ENCODE peak calls at places on chromosomes 13 and 19, in nine cellular contexts. One of them, this sample, is unnamed.

GRCh38 chr19:41586064-41586463 is 10.1 kb downstream of the CEACAM21 start:
- DNase-seq in NCI-H1105: no peak
- DNase-seq in germinal center: no peak
- DNase-seq in cardiac fibroblast: no peak
- DNase-seq in cerebellar nuclear complex: no peak
- DNase-seq in brain microvascular endothelial cell: no peak
- DNase-seq in T follicular helper cell: no peak
- DNase-seq in astrocyte of the cerebellum: no peak
- DNase-seq in Daoy: no peak
- DNase-seq in this sample: no peak

GRCh38 chr19:17385878-17386611 is 8.0 kb downstream of the CCDC194 start:
- DNase-seq in NCI-H1105: no peak
- DNase-seq in Daoy: peak; percentile 69
- DNase-seq in astrocyte of the cerebellum: no peak
- DNase-seq in T follicular helper cell: peak; percentile 43
- DNase-seq in brain microvascular endothelial cell: peak; percentile 35
- DNase-seq in germinal center: peak; percentile 82
- DNase-seq in cerebellar nuclear complex: no peak
- DNase-seq in cardiac fibroblast: peak; percentile 78
- DNase-seq in this sample: peak; percentile 3

GRCh38 chr19:3210347-3211017 is 14.0 kb upstream of the CELF5 start:
- DNase-seq in cerebellar nuclear complex: no peak
- DNase-seq in Daoy: peak; percentile 76
- DNase-seq in astrocyte of the cerebellum: no peak
- DNase-seq in NCI-H1105: no peak
- DNase-seq in brain microvascular endothelial cell: peak; percentile 22
- DNase-seq in T follicular helper cell: peak; percentile 54
- DNase-seq in germinal center: peak; percentile 74
- DNase-seq in cardiac fibroblast: peak; percentile 39
- DNase-seq in this sample: no peak

GRCh38 chr13:51221674-51222509 is at the start of gene FAM124A:
- DNase-seq in brain microvascular endothelial cell: no peak
- DNase-seq in cerebellar nuclear complex: no peak
- DNase-seq in cardiac fibroblast: peak; percentile 48
- DNase-seq in germinal center: peak; percentile 58
- DNase-seq in astrocyte of the cerebellum: no peak
- DNase-seq in Daoy: peak; percentile 53
- DNase-seq in NCI-H1105: no peak
- DNase-seq in T follicular helper cell: no peak
- DNase-seq in this sample: peak; percentile 38

GRCh38 chr19:51460164-51460992 is 2.1 kb upstream of the SIGLEC8 start:
- DNase-seq in NCI-H1105: no peak
- DNase-seq in astrocyte of the cerebellum: no peak
- DNase-seq in T follicular helper cell: no peak
- DNase-seq in brain microvascular endothelial cell: no peak
- DNase-seq in cerebellar nuclear complex: no peak
- DNase-seq in cardiac fibroblast: peak; percentile 16
- DNase-seq in Daoy: peak; percentile 44
- DNase-seq in germinal center: no peak
- DNase-seq in this sample: no peak

GRCh38 chr13:21060063-21060826 is 1.1 kb downstream of the LATS2 start:
- DNase-seq in T follicular helper cell: no peak
- DNase-seq in cardiac fibroblast: peak; percentile 60
- DNase-seq in cerebellar nuclear complex: no peak
- DNase-seq in Daoy: peak; percentile 26
- DNase-seq in NCI-H1105: no peak
- DNase-seq in astrocyte of the cerebellum: no peak
- DNase-seq in brain microvascular endothelial cell: no peak
- DNase-seq in germinal center: no peak
- DNase-seq in this sample: no peak

GRCh38 chr19:1177322-1178114 is 3.5 kb upstream of the SBNO2 start:
- DNase-seq in cerebellar nuclear complex: no peak
- DNase-seq in astrocyte of the cerebellum: peak; percentile 88
- DNase-seq in brain microvascular endothelial cell: peak; percentile 91
- DNase-seq in NCI-H1105: no peak
- DNase-seq in germinal center: no peak
- DNase-seq in cardiac fibroblast: peak; percentile 94
- DNase-seq in Daoy: peak; percentile 98
- DNase-seq in T follicular helper cell: no peak
- DNase-seq in this sample: no peak

GRCh38 chr19:2461751-2462634 is 5.2 kb upstream of the LMNB2 start:
- DNase-seq in cardiac fibroblast: peak; percentile 73
- DNase-seq in brain microvascular endothelial cell: no peak
- DNase-seq in T follicular helper cell: peak; percentile 24
- DNase-seq in cerebellar nuclear complex: no peak
- DNase-seq in germinal center: peak; percentile 69
- DNase-seq in NCI-H1105: peak; percentile 50
- DNase-seq in astrocyte of the cerebellum: no peak
- DNase-seq in Daoy: peak; percentile 92
- DNase-seq in this sample: no peak